ENCODE peak calls at places on chromosomes 5 and 9, in eight cellular contexts. F is IMR-90, O is A549, V is SK-N-SH, X is WTC11, U is HepG2, K is H1, R is K562. H is an unnamed sample.

GRCh38 chr5:179668404-179668803 is 12.4 kb downstream of the CBY3 start:
- DNase-seq in F (peak; percentile 54), O (peak; percentile 70), V (peak; percentile 52), X (peak; percentile 82), U (peak; percentile 62), K (peak; percentile 54), R (peak; percentile 75), H (no peak)

GRCh38 chr5:118956727-118957126 is 31.6 kb downstream of the DTWD2 start:
- DNase-seq in F (peak; percentile 22), O (peak; percentile 21), V (peak; percentile 34), X (no peak), U (no peak), K (no peak), R (no peak), H (no peak)

GRCh38 chr5:66708368-66708767 is 112.2 kb downstream of the MAST4 start:
- DNase-seq in F (no peak), O (no peak), V (no peak), X (no peak), U (no peak), K (no peak), R (no peak), H (no peak)

GRCh38 chr5:38285226-38285625 is 26.9 kb downstream of the EGFLAM start:
- DNase-seq in F (no peak), O (no peak), V (no peak), X (no peak), U (no peak), K (no peak), R (no peak), H (no peak)

GRCh38 chr9:135990468-135991429 is 29.6 kb upstream of the UBAC1 start:
- DNase-seq in F (peak; percentile 47), O (peak; percentile 86), V (peak; percentile 89), X (peak; percentile 64), U (peak; percentile 78), K (peak; percentile 62), R (peak; percentile 89), H (no peak)

GRCh38 chr5:8756498-8757084 is 789.3 kb downstream of the SEMA5A start:
- DNase-seq in F (peak; percentile 60), O (peak; percentile 9), V (peak; percentile 33), X (peak; percentile 25), U (no peak), K (peak; percentile 3), R (no peak), H (no peak)

GRCh38 chr5:149765932-149766331 is 35.8 kb downstream of the PPARGC1B start:
- DNase-seq in F (no peak), O (peak; percentile 61), V (no peak), X (no peak), U (no peak), K (no peak), R (peak; percentile 49), H (no peak)

GRCh38 chr5:61752588-61752987 is 420.5 kb downstream of the ZSWIM6 start:
- DNase-seq in F (no peak), O (no peak), V (no peak), X (no peak), U (no peak), K (no peak), R (no peak), H (no peak)

GRCh38 chr9:108033976-108034964 is 544.7 kb upstream of the KLF4 start:
- DNase-seq in F (peak; percentile 94), O (no peak), V (no peak), X (no peak), U (no peak), K (no peak), R (no peak), H (no peak)

GRCh38 chr5:143063175-143063970 is 293.2 kb downstream of the ARHGAP26 start:
- DNase-seq in F (peak; percentile 51), O (no peak), V (no peak), X (no peak), U (no peak), K (no peak), R (no peak), H (no peak)

GRCh38 chr5:127442085-127442484 is 75.4 kb upstream of the PRRC1 start:
- DNase-seq in F (peak; percentile 2), O (peak; percentile 13), V (peak; percentile 32), X (no peak), U (no peak), K (no peak), R (no peak), H (no peak)

GRCh38 chr5:61321650-61322049 is 10.4 kb upstream of the ZSWIM6 start:
- DNase-seq in F (no peak), O (no peak), V (no peak), X (no peak), U (no peak), K (no peak), R (no peak), H (no peak)

GRCh38 chr5:134162592-134162991 is 14.2 kb downstream of the SKP1 start:
- DNase-seq in F (no peak), O (no peak), V (no peak), X (no peak), U (no peak), K (no peak), R (no peak), H (no peak)

GRCh38 chr5:5666076-5666365 is 243.5 kb downstream of the ICE1 start:
- DNase-seq in F (no peak), O (no peak), V (no peak), X (no peak), U (no peak), K (no peak), R (no peak), H (no peak)

GRCh38 chr5:178555771-178556211 is 34.4 kb downstream of the COL23A1 start:
- DNase-seq in F (no peak), O (no peak), V (no peak), X (peak; percentile 73), U (no peak), K (peak; percentile 67), R (no peak), H (no peak)

GRCh38 chr5:41935544-41935943 is 10.5 kb downstream of the FBXO4 start:
- DNase-seq in F (no peak), O (no peak), V (no peak), X (no peak), U (no peak), K (no peak), R (no peak), H (no peak)

GRCh38 chr9:131545003-131545785 is at the start of gene PRRT1B:
- DNase-seq in F (no peak), O (peak; percentile 92), V (peak; percentile 69), X (peak; percentile 57), U (peak; percentile 86), K (no peak), R (no peak), H (no peak)

GRCh38 chr9:70924380-70924779 is 197.0 kb downstream of the TRPM3 start:
- DNase-seq in F (peak; percentile 65), O (no peak), V (no peak), X (no peak), U (no peak), K (no peak), R (no peak), H (no peak)

GRCh38 chr9:94819161-94819677 is 92.7 kb downstream of the AOPEP start:
- DNase-seq in F (no peak), O (peak; percentile 66), V (peak; percentile 14), X (no peak), U (no peak), K (no peak), R (no peak), H (no peak)

GRCh38 chr9:127915801-127916664 is 808 bp downstream of the ST6GALNAC4 start:
- DNase-seq in F (no peak), O (no peak), V (no peak), X (no peak), U (no peak), K (no peak), R (no peak), H (no peak)

DNA sequence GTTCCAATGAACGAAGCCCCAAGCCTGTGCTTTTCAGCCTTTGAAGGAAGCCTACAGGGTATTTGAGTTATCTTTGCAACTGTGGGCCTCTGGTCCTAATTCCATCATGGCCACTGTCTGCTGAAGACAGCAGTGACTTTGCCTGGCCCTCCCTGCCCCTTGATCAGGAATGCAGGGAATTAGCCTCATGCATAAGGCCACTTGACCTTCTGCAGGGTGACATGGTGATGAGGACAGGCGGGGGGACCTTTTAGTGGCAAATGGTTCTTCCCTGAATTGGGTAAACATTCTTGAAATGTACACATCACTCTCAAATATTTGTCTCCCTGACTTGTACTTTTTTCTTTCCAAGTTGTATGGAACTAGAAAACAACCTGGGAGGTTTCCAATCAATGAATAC is 25.2 kb upstream of the XPA start:
- DNase-seq in F (no peak), O (no peak), V (no peak), X (no peak), U (no peak), K (no peak), R (no peak), H (no peak)
- TF ChIP-seq USF2 in F (no peak), O (no peak), V (no peak), X (no peak), U (no peak), K (no peak), R (no peak), H (no peak)

DNA sequence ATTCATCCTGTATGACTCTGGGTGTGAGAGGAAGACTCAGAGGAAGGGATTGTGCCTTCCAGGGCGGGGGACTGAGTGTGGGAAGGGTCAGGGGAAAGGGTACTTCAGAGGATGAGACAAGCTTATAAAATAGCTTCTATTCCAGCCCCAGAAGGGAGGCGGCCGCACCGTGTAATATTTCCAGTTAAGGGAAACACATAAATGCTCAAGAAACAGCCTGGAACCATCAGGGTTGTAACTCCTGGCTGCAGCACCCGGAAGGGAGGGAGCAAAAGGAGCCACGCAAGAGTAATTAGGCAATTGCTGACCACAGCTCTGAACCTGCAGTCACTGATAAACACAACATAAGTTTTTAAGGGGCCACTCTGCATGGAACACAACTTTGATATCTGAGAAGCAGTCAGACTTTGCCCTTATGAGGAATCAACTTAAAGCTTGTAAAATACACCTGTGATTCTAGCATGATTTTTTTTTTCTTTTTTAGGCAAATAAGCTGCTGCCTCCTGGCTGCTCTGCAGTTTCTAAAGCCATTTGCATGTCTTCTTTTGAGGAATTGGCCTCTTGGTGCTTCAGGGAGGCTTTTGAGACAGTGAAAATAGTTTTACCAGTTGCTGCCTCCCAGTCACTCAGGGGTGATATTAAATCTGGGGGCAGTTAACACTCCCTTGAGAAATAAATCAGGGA is 382.7 kb downstream of the ENC1 start:
- DNase-seq in F (peak; percentile 55), O (no peak), V (no peak), X (no peak), U (no peak), K (no peak), R (peak; percentile 42), H (no peak)
- TF ChIP-seq USF2 in F (no peak), O (no peak), V (no peak), X (no peak), U (no peak), K (no peak), R (no peak), H (no peak)

GRCh38 chr5:111984044-111984443 is 227.1 kb upstream of the NREP start:
- DNase-seq in F (peak; percentile 92), O (peak; percentile 9), V (peak; percentile 21), X (no peak), U (no peak), K (no peak), R (no peak), H (no peak)
- TF ChIP-seq USF2 in F (no peak), O (no peak), V (no peak), X (no peak), U (no peak), K (no peak), R (no peak), H (no peak)

DNA sequence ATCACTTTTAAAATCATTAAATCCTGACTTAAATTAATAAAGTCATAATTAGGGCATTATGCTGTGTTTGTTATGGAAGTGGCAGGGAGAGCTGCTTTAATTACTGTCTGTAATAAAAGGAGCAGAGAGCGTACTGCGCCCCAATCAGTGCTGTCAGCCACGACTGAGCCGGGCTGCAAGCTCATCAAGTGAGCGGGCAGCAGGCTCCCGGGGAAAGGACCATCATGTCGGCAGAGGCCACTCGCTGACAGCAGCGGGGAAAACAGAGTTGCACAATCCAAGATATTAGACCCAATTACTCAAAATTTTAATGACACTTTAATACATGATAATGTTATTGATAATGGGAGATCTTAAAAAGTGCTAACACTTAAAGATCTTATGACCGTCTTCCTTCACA is 181.6 kb downstream of the AP3B1 start:
- DNase-seq in F (no peak), O (no peak), V (no peak), X (no peak), U (no peak), K (no peak), R (no peak), H (no peak)
- TF ChIP-seq USF2 in F (no peak), O (no peak), V (no peak), X (no peak), U (no peak), K (no peak), R (no peak), H (no peak)

H was measured in GM12878.